ENCODE peak calls at places on chromosomes 3 and 15, in four cellular contexts. C is astrocyte, O is pancreas, W is left lung. N is an unnamed sample.

GRCh38 chr3:13708871-13709595 is 160.1 kb downstream of the FBLN2 start:
- DNase-seq in C (no peak), O (peak), W (peak), N (no peak)

GRCh38 chr3:187702507-187703033 is at the start of gene RTP2:
- DNase-seq in C (no peak), O (no peak), W (no peak), N (no peak)

GRCh38 chr15:68631621-68632051 is 52.8 kb downstream of the CORO2B start:
- DNase-seq in C (no peak), O (no peak), W (no peak), N (no peak)

GRCh38 chr15:54066403-54066802 is 88.2 kb downstream of the UNC13C start:
- DNase-seq in C (no peak), O (no peak), W (no peak), N (no peak)

GRCh38 chr3:27728195-27729087 is 6.3 kb upstream of the EOMES start:
- DNase-seq in C (no peak), O (no peak), W (no peak), N (no peak)

GRCh38 chr3:174529298-174529697 is 329.8 kb upstream of the NAALADL2 start:
- DNase-seq in C (no peak), O (no peak), W (no peak), N (no peak)

GRCh38 chr15:62571072-62571471 is 406.0 kb upstream of the C2CD4B start:
- DNase-seq in C (no peak), O (no peak), W (no peak), N (no peak)

GRCh38 chr3:196604548-196604947 is 34.9 kb upstream of the NRROS start:
- DNase-seq in C (no peak), O (no peak), W (no peak), N (no peak)

GRCh38 chr15:31437686-31438085 is 111.1 kb downstream of the KLF13 start:
- DNase-seq in C (no peak), O (no peak), W (no peak), N (no peak)

GRCh38 chr3:185813691-185814215 is 11.1 kb downstream of the IGF2BP2 start:
- DNase-seq in C (peak), O (no peak), W (no peak), N (no peak)

GRCh38 chr3:150081084-150081483 is 110.4 kb upstream of the PFN2 start:
- DNase-seq in C (peak), O (no peak), W (no peak), N (no peak)

GRCh38 chr15:39235084-39235795 is 345.6 kb upstream of the THBS1 start:
- DNase-seq in C (peak), O (no peak), W (no peak), N (no peak)

GRCh38 chr3:130386604-130387263 is 41.3 kb downstream of the COL6A5 start:
- DNase-seq in C (peak), O (no peak), W (no peak), N (no peak)

GRCh38 chr15:43225201-43225949 is 4.6 kb upstream of the EPB42 start:
- DNase-seq in C (peak), O (peak), W (no peak), N (no peak)

GRCh38 chr3:195037017-195037373 is 234.0 kb downstream of the XXYLT1 start:
- DNase-seq in C (no peak), O (no peak), W (no peak), N (no peak)

GRCh38 chr15:28911295-28911979 is 25.7 kb downstream of the APBA2 start:
- DNase-seq in C (no peak), O (no peak), W (peak), N (no peak)

GRCh38 chr15:40054746-40055575 is 16.0 kb upstream of the SRP14 start:
- DNase-seq in C (peak), O (peak), W (peak), N (peak)

GRCh38 chr3:99114565-99115291 is 213.2 kb upstream of the DCBLD2 start:
- DNase-seq in C (peak), O (no peak), W (no peak), N (no peak)

GRCh38 chr3:10560060-10560861 is 54.9 kb upstream of the ATP2B2 start:
- DNase-seq in C (no peak), O (no peak), W (no peak), N (no peak)

GRCh38 chr3:149417174-149417573 is 39.7 kb upstream of the TM4SF1 start:
- DNase-seq in C (no peak), O (no peak), W (no peak), N (no peak)

GRCh38 chr15:25850154-25851111 is 12.7 kb downstream of the ATP10A start:
- DNase-seq in C (peak), O (peak), W (peak), N (peak)

GRCh38 chr3:126621171-126621570 is 33.8 kb downstream of the TXNRD3 start:
- DNase-seq in C (peak), O (no peak), W (no peak), N (no peak)

GRCh38 chr3:74067296-74067695 is 442.6 kb upstream of the PDZRN3 start:
- DNase-seq in C (no peak), O (peak), W (no peak), N (no peak)

GRCh38 chr3:63954182-63954581 is 42.0 kb upstream of the SCAANT1 start:
- DNase-seq in C (no peak), O (no peak), W (no peak), N (no peak)

GRCh38 chr3:110593749-110594148 is 477.9 kb upstream of the NECTIN3 start:
- DNase-seq in C (no peak), O (no peak), W (no peak), N (no peak)

GRCh38 chr3:39780352-39780751 is 29.1 kb upstream of the MYRIP start:
- DNase-seq in C (no peak), O (no peak), W (no peak), N (no peak)

GRCh38 chr15:25793354-25794050 is 69.6 kb downstream of the ATP10A start:
- DNase-seq in C (no peak), O (no peak), W (peak), N (no peak)

GRCh38 chr3:12400795-12401194 is 83.5 kb upstream of the TSEN2 start:
- DNase-seq in C (peak), O (no peak), W (no peak), N (no peak)

GRCh38 chr15:58221591-58222241 is 83.5 kb downstream of the AQP9 start:
- DNase-seq in C (no peak), O (no peak), W (peak), N (no peak)

GRCh38 chr15:63046927-63047760 is 4.6 kb downstream of the TPM1 start:
- DNase-seq in C (no peak), O (no peak), W (no peak), N (no peak)

GRCh38 chr3:190385835-190386688 is 1.9 kb upstream of the CLDN16 start:
- DNase-seq in C (peak), O (no peak), W (no peak), N (no peak)

GRCh38 chr3:132117642-132118041 is 82.8 kb upstream of the CPNE4 start:
- DNase-seq in C (no peak), O (no peak), W (no peak), N (no peak)

GRCh38 chr3:1087066-1087555 is 5.7 kb upstream of the CNTN6 start:
- DNase-seq in C (peak), O (peak), W (peak), N (no peak)

GRCh38 chr3:88773766-88774165 is 333.7 kb upstream of the EPHA3 start:
- DNase-seq in C (no peak), O (no peak), W (no peak), N (no peak)

GRCh38 chr3:151268267-151269235 is 9.8 kb downstream of the P2RY14 start:
- DNase-seq in C (no peak), O (no peak), W (no peak), N (no peak)

GRCh38 chr3:187748050-187748481 is 2.8 kb upstream of the BCL6 start:
- DNase-seq in C (peak), O (peak), W (peak), N (peak)

GRCh38 chr3:13776253-13777050 is 103.4 kb downstream of the WNT7A start:
- DNase-seq in C (no peak), O (no peak), W (no peak), N (peak)

GRCh38 chr3:109336272-109336957 is 931 bp downstream of the DPPA4 start:
- DNase-seq in C (peak), O (no peak), W (no peak), N (no peak)

DNA sequence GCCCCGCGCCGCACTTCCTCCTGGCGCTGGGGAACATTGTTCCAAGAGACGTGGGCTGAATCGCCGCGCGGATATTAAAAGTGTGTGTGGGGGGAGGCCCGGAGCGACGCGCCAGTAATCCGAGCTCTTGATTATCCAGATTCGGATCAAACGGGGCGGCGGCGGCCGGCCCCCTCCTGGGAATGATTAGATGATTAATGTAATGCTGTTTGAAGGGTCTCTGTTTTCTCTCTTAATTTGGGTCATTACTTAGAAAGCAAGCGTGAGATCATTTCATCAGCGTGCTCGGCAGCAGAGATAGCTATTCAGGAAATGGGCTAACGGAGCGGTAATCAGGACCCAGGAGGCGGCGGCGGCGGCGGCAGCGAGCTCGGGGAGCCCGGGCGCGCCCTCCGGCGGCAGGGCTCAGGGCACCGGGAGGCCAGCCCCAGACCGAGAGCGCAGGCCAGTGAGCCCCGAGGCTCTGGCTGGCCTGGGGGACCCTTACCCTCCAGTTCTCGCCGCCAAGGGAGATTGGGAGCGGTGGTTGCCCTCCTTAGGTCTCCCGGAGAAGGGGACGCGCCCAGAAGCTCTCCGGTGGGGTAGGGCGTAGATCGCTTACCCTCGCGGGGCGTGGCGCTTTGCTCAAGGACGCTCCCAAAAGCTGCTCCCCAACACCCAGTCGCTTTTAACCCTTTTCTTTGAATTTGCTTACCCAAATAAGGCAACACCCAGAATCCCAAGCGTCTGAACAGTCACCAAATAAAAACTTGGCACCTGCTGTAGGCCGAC is 4.5 kb downstream of the FEZF2 start:
- DNase-seq in C (no peak), O (no peak), W (no peak), N (no peak)
- TF ChIP-seq CTCF in C (no peak), O (no peak), W (no peak), N (no peak)

GRCh38 chr3:119343719-119344118 is 49.5 kb downstream of the ARHGAP31 start:
- DNase-seq in C (no peak), O (no peak), W (no peak), N (no peak)
- TF ChIP-seq CTCF in C (no peak), O (no peak), W (no peak), N (no peak)

DNA sequence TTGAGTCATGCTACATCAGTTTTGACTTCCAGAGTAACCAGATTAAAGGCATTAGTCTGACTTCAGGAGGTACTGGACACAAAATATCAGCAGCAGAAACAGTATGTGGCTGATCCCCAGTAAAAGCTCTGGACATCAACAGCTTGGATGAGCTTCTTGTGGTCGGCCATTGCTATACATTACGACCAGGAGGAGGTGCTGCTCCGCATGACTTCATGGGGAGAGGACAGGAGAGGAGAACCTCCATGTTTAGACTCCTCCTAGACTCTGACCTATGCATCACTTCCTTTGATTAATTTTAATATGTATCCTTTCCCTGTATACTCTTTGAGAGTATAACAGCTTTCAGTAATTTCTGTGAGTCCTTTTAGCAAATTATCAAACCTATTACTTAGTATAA is 285.6 kb upstream of the ARHGEF26 start:
- DNase-seq in C (no peak), O (no peak), W (no peak), N (no peak)
- TF ChIP-seq CTCF in C (no peak), O (no peak), W (no peak), N (no peak)

GRCh38 chr3:5305681-5305983 is 118.1 kb downstream of the EDEM1 start:
- DNase-seq in C (no peak), O (no peak), W (no peak), N (no peak)
- TF ChIP-seq CTCF in C (no peak), O (no peak), W (no peak), N (no peak)

DNA sequence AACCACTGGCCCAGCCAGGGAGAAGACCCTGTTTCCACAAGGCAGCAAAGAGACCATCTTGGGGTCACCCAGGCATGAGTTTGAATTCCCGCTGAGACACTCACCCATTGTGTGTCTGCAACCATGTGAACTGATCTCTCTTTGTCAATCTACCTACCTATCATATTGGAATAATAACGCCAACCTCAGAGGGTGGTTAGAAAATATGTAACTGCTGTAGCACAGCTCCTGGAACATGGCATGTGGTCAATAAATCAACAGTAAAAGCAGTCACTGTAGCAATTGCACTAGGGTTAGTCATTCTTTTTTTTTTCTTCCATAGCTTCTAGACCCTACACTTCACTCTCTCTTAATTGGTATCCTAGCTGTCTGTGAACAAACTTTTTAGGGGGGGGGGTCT is 64.2 kb upstream of the SLCO2A1 start:
- DNase-seq in C (peak), O (no peak), W (no peak), N (no peak)
- TF ChIP-seq CTCF in C (no peak), O (no peak), W (no peak), N (no peak)